ENCODE peak calls at places on chromosomes 6 and 20, in six cellular contexts. One of them, this sample, is unnamed.

GRCh38 chr6:64010010-64010409 is 374.4 kb downstream of the PHF3 start:
- DNase-seq in H1: no peak
- DNase-seq in IMR-90: no peak
- DNase-seq in mesenchymal stem cell: no peak
- DNase-seq in neuronal stem cell: no peak
- DNase-seq in H9: no peak
- DNase-seq in this sample: no peak

GRCh38 chr20:58889334-58890072 is 37.0 kb downstream of the GNAS start:
- DNase-seq in mesenchymal stem cell: no peak
- DNase-seq in H1: no peak
- DNase-seq in H9: no peak
- DNase-seq in IMR-90: no peak
- DNase-seq in neuronal stem cell: no peak
- DNase-seq in this sample: peak

GRCh38 chr6:54206510-54206909 is 95.3 kb downstream of the MLIP start:
- DNase-seq in H9: no peak
- DNase-seq in H1: no peak
- DNase-seq in IMR-90: no peak
- DNase-seq in neuronal stem cell: no peak
- DNase-seq in mesenchymal stem cell: no peak
- DNase-seq in this sample: no peak

GRCh38 chr20:48926816-48927215 is 5.3 kb downstream of the ARFGEF2 start:
- DNase-seq in H9: no peak
- DNase-seq in neuronal stem cell: no peak
- DNase-seq in mesenchymal stem cell: no peak
- DNase-seq in IMR-90: no peak
- DNase-seq in H1: no peak
- DNase-seq in this sample: no peak

GRCh38 chr6:57216235-57217101 is 5.6 kb downstream of the RAB23 start:
- DNase-seq in H1: no peak
- DNase-seq in neuronal stem cell: no peak
- DNase-seq in IMR-90: peak
- DNase-seq in mesenchymal stem cell: no peak
- DNase-seq in H9: no peak
- DNase-seq in this sample: no peak

GRCh38 chr6:135331002-135331401 is 149.9 kb downstream of the MYB start:
- DNase-seq in H9: no peak
- DNase-seq in mesenchymal stem cell: no peak
- DNase-seq in neuronal stem cell: no peak
- DNase-seq in H1: no peak
- DNase-seq in IMR-90: peak
- DNase-seq in this sample: no peak

GRCh38 chr6:129212081-129212480 is 329.1 kb downstream of the LAMA2 start:
- DNase-seq in neuronal stem cell: no peak
- DNase-seq in IMR-90: no peak
- DNase-seq in H9: no peak
- DNase-seq in mesenchymal stem cell: no peak
- DNase-seq in H1: no peak
- DNase-seq in this sample: no peak

GRCh38 chr6:20126789-20127653 is 85.2 kb downstream of the MBOAT1 start:
- DNase-seq in H9: peak
- DNase-seq in H1: peak
- DNase-seq in mesenchymal stem cell: peak
- DNase-seq in neuronal stem cell: peak
- DNase-seq in IMR-90: peak
- DNase-seq in this sample: peak

GRCh38 chr20:40816039-40816352 is 127.0 kb upstream of the MAFB start:
- DNase-seq in IMR-90: no peak
- DNase-seq in H9: no peak
- DNase-seq in H1: no peak
- DNase-seq in neuronal stem cell: no peak
- DNase-seq in mesenchymal stem cell: no peak
- DNase-seq in this sample: no peak

GRCh38 chr6:6331393-6331792 is 10.9 kb upstream of the F13A1 start:
- DNase-seq in neuronal stem cell: no peak
- DNase-seq in IMR-90: no peak
- DNase-seq in H9: no peak
- DNase-seq in H1: no peak
- DNase-seq in mesenchymal stem cell: no peak
- DNase-seq in this sample: no peak
- H3K27ac ChIP-seq in neuronal stem cell: no peak
- H3K27ac ChIP-seq in IMR-90: no peak
- H3K27ac ChIP-seq in H9: no peak
- H3K27ac ChIP-seq in H1: no peak
- H3K27ac ChIP-seq in mesenchymal stem cell: no peak
- H3K27ac ChIP-seq in this sample: no peak

GRCh38 chr20:38428800-38429199 is 6.3 kb downstream of the SNHG17 start:
- DNase-seq in H1: no peak
- DNase-seq in H9: no peak
- DNase-seq in mesenchymal stem cell: no peak
- DNase-seq in neuronal stem cell: no peak
- DNase-seq in IMR-90: no peak
- DNase-seq in this sample: no peak

GRCh38 chr20:38426006-38426405 is 9.1 kb downstream of the SNHG17 start:
- DNase-seq in neuronal stem cell: no peak
- DNase-seq in H9: no peak
- DNase-seq in H1: no peak
- DNase-seq in mesenchymal stem cell: peak
- DNase-seq in IMR-90: peak
- DNase-seq in this sample: no peak

GRCh38 chr20:38427655-38428023 is 7.5 kb downstream of the SNHG17 start:
- DNase-seq in mesenchymal stem cell: no peak
- DNase-seq in H9: no peak
- DNase-seq in neuronal stem cell: no peak
- DNase-seq in H1: no peak
- DNase-seq in IMR-90: no peak
- DNase-seq in this sample: no peak

GRCh38 chr20:38424404-38424803 is 10.7 kb downstream of the SNHG17 start:
- DNase-seq in neuronal stem cell: no peak
- DNase-seq in IMR-90: no peak
- DNase-seq in H1: no peak
- DNase-seq in mesenchymal stem cell: no peak
- DNase-seq in H9: no peak
- DNase-seq in this sample: no peak

GRCh38 chr20:38426498-38426897 is 8.6 kb downstream of the SNHG17 start:
- DNase-seq in IMR-90: no peak
- DNase-seq in H1: no peak
- DNase-seq in neuronal stem cell: no peak
- DNase-seq in mesenchymal stem cell: no peak
- DNase-seq in H9: no peak
- DNase-seq in this sample: no peak
- H3K14ac ChIP-seq in IMR-90: peak
- H3K14ac ChIP-seq in H1: no peak
- H3K14ac ChIP-seq in neuronal stem cell: no peak
- H3K14ac ChIP-seq in mesenchymal stem cell: no peak
- H3K14ac ChIP-seq in H9: no peak
- H3K14ac ChIP-seq in this sample: no peak

GRCh38 chr6:6875818-6876470 is 231.8 kb upstream of the RREB1 start:
- DNase-seq in IMR-90: peak
- DNase-seq in mesenchymal stem cell: peak
- DNase-seq in neuronal stem cell: no peak
- DNase-seq in H9: no peak
- DNase-seq in H1: no peak
- DNase-seq in this sample: peak
- H3K27ac ChIP-seq in IMR-90: no peak
- H3K27ac ChIP-seq in mesenchymal stem cell: peak
- H3K27ac ChIP-seq in neuronal stem cell: no peak
- H3K27ac ChIP-seq in H9: no peak
- H3K27ac ChIP-seq in H1: no peak
- H3K27ac ChIP-seq in this sample: no peak

GRCh38 chr20:37758332-37758731 is 64.5 kb downstream of the CTNNBL1 start:
- DNase-seq in H1: peak
- DNase-seq in neuronal stem cell: no peak
- DNase-seq in mesenchymal stem cell: no peak
- DNase-seq in H9: peak
- DNase-seq in IMR-90: no peak
- DNase-seq in this sample: no peak
- H3K14ac ChIP-seq in H1: no peak
- H3K14ac ChIP-seq in neuronal stem cell: no peak
- H3K14ac ChIP-seq in mesenchymal stem cell: no peak
- H3K14ac ChIP-seq in H9: no peak
- H3K14ac ChIP-seq in IMR-90: no peak
- H3K14ac ChIP-seq in this sample: no peak

GRCh38 chr6:33696538-33697518 is 14.7 kb downstream of the UQCC2 start:
- DNase-seq in neuronal stem cell: no peak
- DNase-seq in mesenchymal stem cell: peak
- DNase-seq in H1: no peak
- DNase-seq in IMR-90: peak
- DNase-seq in H9: peak
- DNase-seq in this sample: no peak

GRCh38 chr6:33694977-33695376 is 16.5 kb downstream of the UQCC2 start:
- DNase-seq in IMR-90: no peak
- DNase-seq in H1: no peak
- DNase-seq in H9: no peak
- DNase-seq in neuronal stem cell: no peak
- DNase-seq in mesenchymal stem cell: no peak
- DNase-seq in this sample: no peak

GRCh38 chr6:33696076-33696475 is 15.4 kb downstream of the UQCC2 start:
- DNase-seq in H1: no peak
- DNase-seq in neuronal stem cell: no peak
- DNase-seq in IMR-90: no peak
- DNase-seq in mesenchymal stem cell: no peak
- DNase-seq in H9: no peak
- DNase-seq in this sample: no peak

GRCh38 chr6:33694401-33694931 is 17.0 kb downstream of the UQCC2 start:
- DNase-seq in IMR-90: peak
- DNase-seq in mesenchymal stem cell: peak
- DNase-seq in H1: no peak
- DNase-seq in H9: no peak
- DNase-seq in neuronal stem cell: no peak
- DNase-seq in this sample: no peak

GRCh38 chr6:33695451-33695855 is 16.0 kb downstream of the UQCC2 start:
- DNase-seq in mesenchymal stem cell: no peak
- DNase-seq in IMR-90: no peak
- DNase-seq in neuronal stem cell: no peak
- DNase-seq in H1: no peak
- DNase-seq in H9: no peak
- DNase-seq in this sample: no peak
- H3K27ac ChIP-seq in mesenchymal stem cell: no peak
- H3K27ac ChIP-seq in IMR-90: no peak
- H3K27ac ChIP-seq in neuronal stem cell: no peak
- H3K27ac ChIP-seq in H1: no peak
- H3K27ac ChIP-seq in H9: no peak
- H3K27ac ChIP-seq in this sample: no peak

DNA sequence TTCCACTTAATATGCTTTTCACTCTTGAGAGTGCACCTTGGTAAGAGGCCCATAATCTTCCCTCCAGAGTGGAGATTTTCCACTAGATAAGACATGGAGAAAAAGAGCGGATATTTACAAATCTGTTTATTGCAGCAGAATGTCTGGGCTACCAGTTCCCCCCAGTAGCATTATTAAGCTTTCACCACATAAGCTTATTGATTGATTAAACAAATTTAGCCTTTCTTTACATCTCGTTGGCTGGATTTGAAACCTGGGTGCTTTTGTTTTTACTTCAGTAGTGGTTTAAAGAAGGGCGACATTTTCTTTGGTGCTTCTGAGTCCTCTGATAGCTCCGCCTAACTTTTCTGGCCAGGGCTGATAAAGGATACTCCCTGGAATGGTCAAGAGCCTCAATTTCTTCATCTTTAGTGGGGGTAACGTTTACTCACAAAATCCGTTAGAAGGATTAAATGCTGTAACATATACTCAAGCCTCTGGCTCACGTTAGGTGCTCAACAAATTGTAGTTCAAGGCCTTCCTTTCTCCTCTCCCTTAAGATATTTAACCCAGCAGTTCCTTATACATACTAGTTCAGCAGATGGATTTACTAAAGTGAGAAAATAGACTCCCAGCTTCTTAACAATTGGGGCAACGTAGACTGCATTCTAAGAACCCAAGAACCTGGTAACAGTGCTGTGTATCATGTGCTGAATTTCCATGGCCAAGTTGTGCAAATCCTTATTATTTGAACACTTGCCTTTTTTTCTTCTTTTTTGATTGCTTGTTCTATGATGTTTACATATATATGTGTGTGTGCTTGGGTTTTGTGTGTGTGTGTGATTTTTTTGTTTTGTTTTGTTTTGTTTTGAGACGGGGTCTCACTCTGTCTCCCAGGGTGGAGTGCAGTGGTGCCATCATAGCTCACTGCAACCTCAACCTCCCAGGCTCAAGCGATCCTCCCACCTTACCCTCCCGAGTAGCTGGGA is 91.4 kb downstream of the RREB1 start:
- DNase-seq in IMR-90: no peak
- DNase-seq in H1: no peak
- DNase-seq in H9: no peak
- DNase-seq in neuronal stem cell: no peak
- DNase-seq in mesenchymal stem cell: no peak
- DNase-seq in this sample: no peak
- H3K14ac ChIP-seq in IMR-90: no peak
- H3K14ac ChIP-seq in H1: no peak
- H3K14ac ChIP-seq in H9: no peak
- H3K14ac ChIP-seq in neuronal stem cell: no peak
- H3K14ac ChIP-seq in mesenchymal stem cell: no peak
- H3K14ac ChIP-seq in this sample: no peak

GRCh38 chr6:158461954-158462353 is 97.9 kb upstream of the TMEM181 start:
- DNase-seq in H1: no peak
- DNase-seq in H9: no peak
- DNase-seq in neuronal stem cell: no peak
- DNase-seq in mesenchymal stem cell: no peak
- DNase-seq in IMR-90: peak
- DNase-seq in this sample: no peak

GRCh38 chr6:158457616-158458278 is 102.1 kb upstream of the TMEM181 start:
- DNase-seq in neuronal stem cell: no peak
- DNase-seq in H9: no peak
- DNase-seq in IMR-90: peak
- DNase-seq in H1: no peak
- DNase-seq in mesenchymal stem cell: peak
- DNase-seq in this sample: peak

GRCh38 chr6:158464483-158464882 is 95.4 kb upstream of the TMEM181 start:
- DNase-seq in mesenchymal stem cell: no peak
- DNase-seq in neuronal stem cell: no peak
- DNase-seq in H1: peak
- DNase-seq in H9: peak
- DNase-seq in IMR-90: no peak
- DNase-seq in this sample: no peak

GRCh38 chr6:158459726-158460125 is 100.2 kb upstream of the TMEM181 start:
- DNase-seq in H1: no peak
- DNase-seq in mesenchymal stem cell: no peak
- DNase-seq in IMR-90: no peak
- DNase-seq in neuronal stem cell: no peak
- DNase-seq in H9: no peak
- DNase-seq in this sample: no peak

GRCh38 chr6:158460602-158461092 is 99.2 kb upstream of the TMEM181 start:
- DNase-seq in neuronal stem cell: no peak
- DNase-seq in H9: no peak
- DNase-seq in mesenchymal stem cell: peak
- DNase-seq in IMR-90: peak
- DNase-seq in H1: no peak
- DNase-seq in this sample: no peak
- H3K27ac ChIP-seq in neuronal stem cell: no peak
- H3K27ac ChIP-seq in H9: no peak
- H3K27ac ChIP-seq in mesenchymal stem cell: no peak
- H3K27ac ChIP-seq in IMR-90: no peak
- H3K27ac ChIP-seq in H1: no peak
- H3K27ac ChIP-seq in this sample: no peak

This sample was measured in trophoblast cell.